ENCODE peak calls at places on chromosomes 16 and 17, in four cellular contexts. Z is effector memory CD8-positive, alpha-beta T cell; I is transverse colon; J is heart right ventricle. E is an unnamed sample.

GRCh38 chr17:2034157-2034556 is 4.2 kb downstream of the DPH1 start:
- DNase-seq in Z (no peak), I (no peak), J (no peak), E (no peak)

GRCh38 chr16:68548947-68549346 is 9.9 kb downstream of the ZFP90 start:
- DNase-seq in Z (peak; percentile 35), I (no peak), J (no peak), E (peak; percentile 61)

GRCh38 chr17:49496183-49496865 is 1.2 kb downstream of the NGFR start:
- DNase-seq in Z (peak; percentile 85), I (peak; percentile 78), J (peak; percentile 73), E (peak; percentile 75)

GRCh38 chr17:53844476-53845107 is 21.9 kb downstream of the KIF2B start:
- DNase-seq in Z (no peak), I (no peak), J (no peak), E (no peak)

GRCh38 chr17:42111901-42112551 is 488 bp downstream of the DHX58 start:
- DNase-seq in Z (no peak), I (peak; percentile 57), J (peak; percentile 30), E (no peak)

GRCh38 chr17:30570191-30570590 is 93.0 kb downstream of the GOSR1 start:
- DNase-seq in Z (no peak), I (no peak), J (no peak), E (no peak)

GRCh38 chr17:63961355-63962207 is 11.1 kb downstream of the SCN4A start:
- DNase-seq in Z (no peak), I (peak; percentile 58), J (peak; percentile 70), E (peak; percentile 17)

GRCh38 chr17:57911834-57912673 is 43.2 kb downstream of the CUEDC1 start:
- DNase-seq in Z (no peak), I (peak; percentile 92), J (peak; percentile 96), E (no peak)